ENCODE peak calls at places on chromosomes 2 and 18, in six cellular contexts. W is esophagus squamous epithelium; L is activated T-helper 1 cell treated with anti-CD3 and anti-CD28 coated beads, Interleukin-12 subunit alpha, Interleukin-12 subunit beta, Interleukin-2, Interleukin-4 antibody, amounts not matched to agents 30 ng/mL and 10 ng/mL and 1 ng/mL, durations not matched to agents 14 hours and 24 hours and 36 hours; D is AML-193; R is ovary; B is endothelial cell. I is an unnamed sample.

GRCh38 chr2:201924453-201924852 is 109.2 kb upstream of the FZD7 start:
- DNase-seq in D (no peak), R (no peak), W (no peak), B (no peak), L (no peak), I (no peak)

GRCh38 chr2:173193925-173194324 is 118.3 kb downstream of the MAP3K20 start:
- DNase-seq in B (no peak), L (no peak), R (no peak), D (no peak), W (no peak), I (no peak)

GRCh38 chr2:69693059-69693458 is 48.9 kb upstream of the ANXA4 start:
- DNase-seq in W (no peak), L (no peak), R (no peak), D (no peak), B (no peak), I (no peak)

GRCh38 chr2:176134045-176134444 is 4.5 kb downstream of the HOXD8 start:
- DNase-seq in W (no peak), B (no peak), R (no peak), L (no peak), D (no peak), I (no peak)

GRCh38 chr2:24491626-24492282 is 700 bp downstream of the NCOA1 start:
- DNase-seq in D (peak), R (peak), B (peak), W (no peak), L (peak), I (peak)

GRCh38 chr2:218432676-218433365 is 13.9 kb downstream of the VIL1 start:
- DNase-seq in D (no peak), L (no peak), R (no peak), B (no peak), W (no peak), I (no peak)

GRCh38 chr2:127619191-127619590 is 26.8 kb upstream of the GPR17 start:
- DNase-seq in R (no peak), D (no peak), W (no peak), B (no peak), L (no peak), I (no peak)

GRCh38 chr2:199278099-199278498 is 179.6 kb downstream of the SATB2 start:
- DNase-seq in D (no peak), B (no peak), L (no peak), W (no peak), R (no peak), I (no peak)

GRCh38 chr18:22494771-22495170 is 77.1 kb upstream of the CTAGE1 start:
- DNase-seq in R (no peak), L (no peak), D (no peak), W (no peak), B (no peak), I (no peak)

GRCh38 chr2:113979172-113980128 is 89.6 kb downstream of the ACTR3 start:
- DNase-seq in B (peak), W (no peak), R (no peak), D (no peak), L (peak), I (peak)

GRCh38 chr2:144456680-144457079 is 63.2 kb downstream of the ZEB2 start:
- DNase-seq in D (peak), L (no peak), B (no peak), W (no peak), R (no peak), I (no peak)

GRCh38 chr2:113762377-113763118 is 6.1 kb upstream of the SLC35F5 start:
- DNase-seq in B (no peak), R (no peak), D (no peak), W (no peak), L (no peak), I (no peak)

GRCh38 chr2:11270891-11271290 is 73.5 kb downstream of the ROCK2 start:
- DNase-seq in B (no peak), R (no peak), D (no peak), W (no peak), L (no peak), I (no peak)

GRCh38 chr2:28423856-28424605 is 31.4 kb downstream of the FOSL2 start:
- DNase-seq in R (no peak), W (no peak), B (no peak), D (peak), L (no peak), I (peak)

GRCh38 chr2:196677404-196677803 is 37.9 kb downstream of the CCDC150 start:
- DNase-seq in W (no peak), D (no peak), R (no peak), L (no peak), B (no peak), I (no peak)

GRCh38 chr2:127465258-127465657 is 47.0 kb downstream of the PROC start:
- DNase-seq in R (no peak), B (no peak), L (no peak), D (no peak), W (no peak), I (no peak)